ENCODE peak calls at places on chromosome 6, in eight cellular contexts. One of them, this sample, is unnamed.

GRCh38 chr6:139152892-139153271 is 18.0 kb downstream of the HECA start:
- DNase-seq in H9: no peak
- DNase-seq in left ventricle myocardium inferior: no peak
- DNase-seq in epithelial cell of proximal tubule: no peak
- DNase-seq in fibroblast of the aortic adventitia: peak; percentile 31
- DNase-seq in nephron progenitor cell: no peak
- DNase-seq in thoracic aorta: no peak
- DNase-seq in foreskin fibroblast: peak; percentile 43
- DNase-seq in this sample: no peak

GRCh38 chr6:31011153-31011552 is 879 bp downstream of the MUC22 start:
- DNase-seq in fibroblast of the aortic adventitia: no peak
- DNase-seq in H9: no peak
- DNase-seq in foreskin fibroblast: no peak
- DNase-seq in thoracic aorta: no peak
- DNase-seq in nephron progenitor cell: no peak
- DNase-seq in epithelial cell of proximal tubule: no peak
- DNase-seq in left ventricle myocardium inferior: no peak
- DNase-seq in this sample: no peak

GRCh38 chr6:44538841-44539240 is 151.3 kb downstream of the CDC5L start:
- DNase-seq in thoracic aorta: no peak
- DNase-seq in left ventricle myocardium inferior: no peak
- DNase-seq in H9: no peak
- DNase-seq in foreskin fibroblast: no peak
- DNase-seq in fibroblast of the aortic adventitia: no peak
- DNase-seq in nephron progenitor cell: no peak
- DNase-seq in epithelial cell of proximal tubule: no peak
- DNase-seq in this sample: no peak

GRCh38 chr6:31187780-31188194 is 17.3 kb upstream of the POU5F1 start:
- DNase-seq in foreskin fibroblast: no peak
- DNase-seq in left ventricle myocardium inferior: no peak
- DNase-seq in nephron progenitor cell: no peak
- DNase-seq in epithelial cell of proximal tubule: no peak
- DNase-seq in thoracic aorta: no peak
- DNase-seq in H9: no peak
- DNase-seq in fibroblast of the aortic adventitia: no peak
- DNase-seq in this sample: no peak

GRCh38 chr6:158661156-158661555 is 11.3 kb downstream of the SYTL3 start:
- DNase-seq in fibroblast of the aortic adventitia: no peak
- DNase-seq in H9: no peak
- DNase-seq in thoracic aorta: no peak
- DNase-seq in left ventricle myocardium inferior: no peak
- DNase-seq in nephron progenitor cell: no peak
- DNase-seq in foreskin fibroblast: no peak
- DNase-seq in epithelial cell of proximal tubule: no peak
- DNase-seq in this sample: no peak

GRCh38 chr6:107264357-107264831 is 149.1 kb upstream of the BEND3 start:
- DNase-seq in nephron progenitor cell: no peak
- DNase-seq in epithelial cell of proximal tubule: peak; percentile 45
- DNase-seq in left ventricle myocardium inferior: no peak
- DNase-seq in foreskin fibroblast: peak; percentile 80
- DNase-seq in fibroblast of the aortic adventitia: peak; percentile 63
- DNase-seq in thoracic aorta: no peak
- DNase-seq in H9: no peak
- DNase-seq in this sample: peak; percentile 57

GRCh38 chr6:129183039-129183438 is 300.1 kb downstream of the LAMA2 start:
- DNase-seq in nephron progenitor cell: no peak
- DNase-seq in epithelial cell of proximal tubule: no peak
- DNase-seq in H9: no peak
- DNase-seq in fibroblast of the aortic adventitia: no peak
- DNase-seq in foreskin fibroblast: no peak
- DNase-seq in thoracic aorta: no peak
- DNase-seq in left ventricle myocardium inferior: no peak
- DNase-seq in this sample: no peak

GRCh38 chr6:11089695-11090094 is 3.9 kb upstream of the SMIM13 start:
- DNase-seq in foreskin fibroblast: no peak
- DNase-seq in H9: no peak
- DNase-seq in thoracic aorta: no peak
- DNase-seq in epithelial cell of proximal tubule: no peak
- DNase-seq in fibroblast of the aortic adventitia: no peak
- DNase-seq in left ventricle myocardium inferior: no peak
- DNase-seq in nephron progenitor cell: no peak
- DNase-seq in this sample: no peak

GRCh38 chr6:169420912-169421543 is 167.4 kb upstream of the THBS2 start:
- DNase-seq in fibroblast of the aortic adventitia: no peak
- DNase-seq in epithelial cell of proximal tubule: no peak
- DNase-seq in left ventricle myocardium inferior: no peak
- DNase-seq in foreskin fibroblast: peak; percentile 16
- DNase-seq in H9: peak; percentile 73
- DNase-seq in nephron progenitor cell: peak; percentile 49
- DNase-seq in thoracic aorta: no peak
- DNase-seq in this sample: no peak

GRCh38 chr6:111417181-111417585 is 65.8 kb downstream of the REV3L start:
- DNase-seq in left ventricle myocardium inferior: no peak
- DNase-seq in foreskin fibroblast: peak; percentile 42
- DNase-seq in nephron progenitor cell: no peak
- DNase-seq in fibroblast of the aortic adventitia: peak; percentile 54
- DNase-seq in epithelial cell of proximal tubule: no peak
- DNase-seq in thoracic aorta: no peak
- DNase-seq in H9: no peak
- DNase-seq in this sample: no peak

GRCh38 chr6:111239455-111239854 is 152.2 kb downstream of the SLC16A10 start:
- DNase-seq in epithelial cell of proximal tubule: no peak
- DNase-seq in foreskin fibroblast: no peak
- DNase-seq in H9: no peak
- DNase-seq in thoracic aorta: no peak
- DNase-seq in fibroblast of the aortic adventitia: no peak
- DNase-seq in nephron progenitor cell: no peak
- DNase-seq in left ventricle myocardium inferior: no peak
- DNase-seq in this sample: no peak

GRCh38 chr6:166515072-166515810 is 71.2 kb downstream of the RAMACL start:
- DNase-seq in fibroblast of the aortic adventitia: peak; percentile 69
- DNase-seq in H9: no peak
- DNase-seq in nephron progenitor cell: no peak
- DNase-seq in foreskin fibroblast: peak; percentile 96
- DNase-seq in left ventricle myocardium inferior: no peak
- DNase-seq in thoracic aorta: no peak
- DNase-seq in epithelial cell of proximal tubule: peak; percentile 29
- DNase-seq in this sample: peak; percentile 79
- TF ChIP-seq CTCF in fibroblast of the aortic adventitia: peak; percentile 52
- TF ChIP-seq CTCF in H9: peak; percentile 17
- TF ChIP-seq CTCF in nephron progenitor cell: no peak
- TF ChIP-seq CTCF in foreskin fibroblast: peak; percentile 57
- TF ChIP-seq CTCF in left ventricle myocardium inferior: peak; percentile 29
- TF ChIP-seq CTCF in thoracic aorta: no peak
- TF ChIP-seq CTCF in epithelial cell of proximal tubule: peak; percentile 65
- TF ChIP-seq CTCF in this sample: peak; percentile 83

DNA sequence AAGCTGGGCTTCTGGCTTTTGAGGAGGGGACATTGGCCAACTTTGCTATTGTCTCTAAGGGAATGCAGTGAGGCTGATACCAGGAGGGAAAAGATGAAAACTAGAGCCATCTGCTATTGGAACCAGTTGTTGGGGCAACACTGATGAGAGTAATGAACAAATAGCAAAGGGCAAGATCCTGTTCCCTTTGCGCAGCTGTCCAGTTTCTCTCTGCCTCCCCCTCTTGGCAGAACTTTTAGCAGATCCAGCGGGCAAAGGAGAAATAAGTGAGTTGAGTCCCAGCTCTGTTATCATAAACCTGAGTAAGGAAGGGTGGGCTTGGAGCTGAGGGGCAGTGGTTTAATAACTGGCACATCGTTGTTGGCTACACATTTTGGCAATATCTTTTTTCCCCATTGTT is 126.8 kb downstream of the AKAP7 start:
- DNase-seq in fibroblast of the aortic adventitia: no peak
- DNase-seq in thoracic aorta: no peak
- DNase-seq in nephron progenitor cell: no peak
- DNase-seq in H9: no peak
- DNase-seq in foreskin fibroblast: no peak
- DNase-seq in left ventricle myocardium inferior: no peak
- DNase-seq in epithelial cell of proximal tubule: no peak
- DNase-seq in this sample: no peak
- TF ChIP-seq CTCF in fibroblast of the aortic adventitia: peak; percentile 5
- TF ChIP-seq CTCF in thoracic aorta: no peak
- TF ChIP-seq CTCF in nephron progenitor cell: no peak
- TF ChIP-seq CTCF in H9: no peak
- TF ChIP-seq CTCF in foreskin fibroblast: no peak
- TF ChIP-seq CTCF in left ventricle myocardium inferior: no peak
- TF ChIP-seq CTCF in epithelial cell of proximal tubule: peak; percentile 21
- TF ChIP-seq CTCF in this sample: peak; percentile 27

GRCh38 chr6:135411849-135412248 is 85.7 kb downstream of the AHI1 start:
- DNase-seq in nephron progenitor cell: no peak
- DNase-seq in left ventricle myocardium inferior: no peak
- DNase-seq in epithelial cell of proximal tubule: no peak
- DNase-seq in H9: no peak
- DNase-seq in thoracic aorta: no peak
- DNase-seq in fibroblast of the aortic adventitia: no peak
- DNase-seq in foreskin fibroblast: no peak
- DNase-seq in this sample: no peak

GRCh38 chr6:135410856-135411255 is 86.7 kb downstream of the AHI1 start:
- DNase-seq in epithelial cell of proximal tubule: no peak
- DNase-seq in left ventricle myocardium inferior: no peak
- DNase-seq in fibroblast of the aortic adventitia: no peak
- DNase-seq in H9: no peak
- DNase-seq in nephron progenitor cell: no peak
- DNase-seq in thoracic aorta: no peak
- DNase-seq in foreskin fibroblast: no peak
- DNase-seq in this sample: no peak

DNA sequence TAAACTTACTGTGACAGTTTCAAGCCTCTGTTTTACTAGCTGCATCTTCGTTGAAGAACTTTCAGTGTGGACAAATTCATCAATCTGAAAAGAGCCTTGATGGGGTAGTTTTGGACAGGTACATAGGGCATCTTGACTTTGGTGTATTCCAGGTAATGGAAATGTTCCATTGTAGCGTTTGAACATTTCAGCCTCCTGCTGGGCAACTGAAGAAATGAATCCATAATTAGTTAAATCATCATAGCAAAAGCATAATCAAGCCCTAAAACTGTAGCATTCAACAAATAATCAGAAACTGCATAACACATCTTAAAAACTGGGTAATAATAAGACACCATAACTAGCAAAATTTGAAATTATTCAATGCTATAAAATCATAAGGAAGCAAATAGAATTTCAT is 86.2 kb downstream of the AHI1 start:
- DNase-seq in foreskin fibroblast: peak; percentile 10
- DNase-seq in left ventricle myocardium inferior: no peak
- DNase-seq in epithelial cell of proximal tubule: no peak
- DNase-seq in nephron progenitor cell: no peak
- DNase-seq in fibroblast of the aortic adventitia: no peak
- DNase-seq in H9: no peak
- DNase-seq in thoracic aorta: no peak
- DNase-seq in this sample: no peak
- TF ChIP-seq CTCF in foreskin fibroblast: peak; percentile 4
- TF ChIP-seq CTCF in left ventricle myocardium inferior: no peak
- TF ChIP-seq CTCF in epithelial cell of proximal tubule: peak; percentile 42
- TF ChIP-seq CTCF in nephron progenitor cell: no peak
- TF ChIP-seq CTCF in fibroblast of the aortic adventitia: peak; percentile 32
- TF ChIP-seq CTCF in H9: peak; percentile 18
- TF ChIP-seq CTCF in thoracic aorta: no peak
- TF ChIP-seq CTCF in this sample: peak; percentile 53

DNA sequence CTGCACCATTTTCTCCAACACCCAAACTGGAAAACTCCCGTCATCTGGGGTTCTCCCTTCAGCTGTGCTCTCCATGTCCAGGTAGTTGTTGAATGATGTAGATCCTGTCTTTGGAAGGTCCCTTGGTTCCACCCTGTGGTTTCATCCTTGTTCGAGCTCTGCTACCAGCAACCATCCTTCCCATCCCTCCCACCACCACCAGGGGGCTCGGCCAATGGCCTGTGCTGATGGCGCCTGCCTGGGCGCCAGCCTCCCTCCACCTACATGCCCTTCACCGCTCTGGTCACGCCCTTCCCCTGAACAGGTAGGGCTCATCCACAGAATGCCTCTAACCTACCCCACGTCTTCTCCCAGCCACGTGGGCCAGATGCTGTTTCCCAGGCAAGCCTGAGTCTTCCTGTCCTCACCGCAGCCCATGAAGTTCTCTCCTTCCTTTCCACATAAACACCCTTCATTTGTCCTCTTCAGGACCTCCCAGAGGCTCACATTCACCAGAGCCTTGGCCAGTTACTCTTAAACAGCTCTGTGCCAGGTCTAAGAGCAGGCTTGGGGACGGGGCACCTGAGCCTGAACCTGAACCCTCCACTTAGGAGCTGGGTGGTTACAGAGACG is 75.1 kb upstream of the DUSP22 start:
- DNase-seq in epithelial cell of proximal tubule: no peak
- DNase-seq in left ventricle myocardium inferior: no peak
- DNase-seq in foreskin fibroblast: no peak
- DNase-seq in nephron progenitor cell: peak; percentile 40
- DNase-seq in thoracic aorta: no peak
- DNase-seq in H9: peak; percentile 87
- DNase-seq in fibroblast of the aortic adventitia: no peak
- DNase-seq in this sample: no peak
- TF ChIP-seq CTCF in epithelial cell of proximal tubule: peak; percentile 53
- TF ChIP-seq CTCF in left ventricle myocardium inferior: peak; percentile 46
- TF ChIP-seq CTCF in foreskin fibroblast: peak; percentile 20
- TF ChIP-seq CTCF in nephron progenitor cell: peak; percentile 49
- TF ChIP-seq CTCF in thoracic aorta: no peak
- TF ChIP-seq CTCF in H9: peak; percentile 90
- TF ChIP-seq CTCF in fibroblast of the aortic adventitia: peak; percentile 52
- TF ChIP-seq CTCF in this sample: peak; percentile 53

GRCh38 chr6:18386302-18386976 is 711 bp upstream of the RNF144B start:
- DNase-seq in nephron progenitor cell: no peak
- DNase-seq in foreskin fibroblast: peak; percentile 39
- DNase-seq in H9: no peak
- DNase-seq in left ventricle myocardium inferior: no peak
- DNase-seq in epithelial cell of proximal tubule: no peak
- DNase-seq in thoracic aorta: no peak
- DNase-seq in fibroblast of the aortic adventitia: peak; percentile 60
- DNase-seq in this sample: no peak

GRCh38 chr6:18388942-18389341 is 1.8 kb downstream of the RNF144B start:
- DNase-seq in nephron progenitor cell: no peak
- DNase-seq in epithelial cell of proximal tubule: peak; percentile 75
- DNase-seq in foreskin fibroblast: peak; percentile 83
- DNase-seq in left ventricle myocardium inferior: no peak
- DNase-seq in thoracic aorta: no peak
- DNase-seq in fibroblast of the aortic adventitia: peak; percentile 72
- DNase-seq in H9: no peak
- DNase-seq in this sample: peak; percentile 74

GRCh38 chr6:18387061-18387721 is at the start of gene RNF144B:
- DNase-seq in thoracic aorta: peak; percentile 40
- DNase-seq in epithelial cell of proximal tubule: peak; percentile 43
- DNase-seq in H9: peak; percentile 94
- DNase-seq in nephron progenitor cell: peak; percentile 72
- DNase-seq in fibroblast of the aortic adventitia: peak; percentile 40
- DNase-seq in left ventricle myocardium inferior: peak; percentile 83
- DNase-seq in foreskin fibroblast: peak; percentile 92
- DNase-seq in this sample: peak; percentile 94

GRCh38 chr6:18388252-18388651 is 1.1 kb downstream of the RNF144B start:
- DNase-seq in fibroblast of the aortic adventitia: no peak
- DNase-seq in H9: no peak
- DNase-seq in left ventricle myocardium inferior: no peak
- DNase-seq in nephron progenitor cell: no peak
- DNase-seq in foreskin fibroblast: peak; percentile 34
- DNase-seq in thoracic aorta: no peak
- DNase-seq in epithelial cell of proximal tubule: no peak
- DNase-seq in this sample: no peak

GRCh38 chr6:18384621-18385020 is 2.5 kb upstream of the RNF144B start:
- DNase-seq in foreskin fibroblast: no peak
- DNase-seq in left ventricle myocardium inferior: peak; percentile 32
- DNase-seq in fibroblast of the aortic adventitia: no peak
- DNase-seq in thoracic aorta: no peak
- DNase-seq in nephron progenitor cell: no peak
- DNase-seq in epithelial cell of proximal tubule: no peak
- DNase-seq in H9: no peak
- DNase-seq in this sample: no peak
- TF ChIP-seq CTCF in foreskin fibroblast: no peak
- TF ChIP-seq CTCF in left ventricle myocardium inferior: no peak
- TF ChIP-seq CTCF in fibroblast of the aortic adventitia: no peak
- TF ChIP-seq CTCF in thoracic aorta: no peak
- TF ChIP-seq CTCF in nephron progenitor cell: no peak
- TF ChIP-seq CTCF in epithelial cell of proximal tubule: no peak
- TF ChIP-seq CTCF in H9: no peak
- TF ChIP-seq CTCF in this sample: no peak

GRCh38 chr6:150112233-150112632 is 30.6 kb upstream of the PPP1R14C start:
- DNase-seq in fibroblast of the aortic adventitia: no peak
- DNase-seq in left ventricle myocardium inferior: no peak
- DNase-seq in thoracic aorta: no peak
- DNase-seq in epithelial cell of proximal tubule: no peak
- DNase-seq in foreskin fibroblast: no peak
- DNase-seq in H9: no peak
- DNase-seq in nephron progenitor cell: no peak
- DNase-seq in this sample: no peak
- TF ChIP-seq CTCF in fibroblast of the aortic adventitia: no peak
- TF ChIP-seq CTCF in left ventricle myocardium inferior: no peak
- TF ChIP-seq CTCF in thoracic aorta: no peak
- TF ChIP-seq CTCF in epithelial cell of proximal tubule: no peak
- TF ChIP-seq CTCF in foreskin fibroblast: no peak
- TF ChIP-seq CTCF in H9: no peak
- TF ChIP-seq CTCF in nephron progenitor cell: no peak
- TF ChIP-seq CTCF in this sample: no peak